ENCODE peak calls at places on chromosome 5, in six cellular contexts. T, S, U, O, A and F are unnamed samples.

GRCh38 chr5:6829150-6829784 is 116.0 kb downstream of the TENT4A start:
- DNase-seq in S (no peak), U (no peak), T (no peak), O (no peak), A (no peak), F (no peak)

GRCh38 chr5:180097163-180097894 is 25.8 kb upstream of the RNF130 start:
- DNase-seq in A (no peak), O (no peak), T (no peak), U (no peak), S (no peak), F (no peak)

GRCh38 chr5:141488591-141489478 is at the start of gene PCDHGC5:
- DNase-seq in S (no peak), A (no peak), U (peak), O (no peak), T (no peak), F (no peak)

GRCh38 chr5:172078027-172078426 is 71.6 kb upstream of the FBXW11 start:
- DNase-seq in U (no peak), T (no peak), O (no peak), A (no peak), S (no peak), F (peak)

GRCh38 chr5:159518361-159518760 is 188.1 kb upstream of the IL12B start:
- DNase-seq in A (no peak), U (peak), O (no peak), T (no peak), S (no peak), F (no peak)

GRCh38 chr5:58460727-58461286 is 921 bp upstream of the PLK2 start:
- DNase-seq in U (peak), T (peak), A (peak), O (peak), S (peak), F (peak)

GRCh38 chr5:136058031-136058971 is 29.5 kb downstream of the TGFBI start:
- DNase-seq in S (peak), A (peak), T (no peak), O (peak), U (peak), F (no peak)

GRCh38 chr5:169153405-169153804 is 147.5 kb downstream of the SLIT3 start:
- DNase-seq in S (no peak), A (peak), T (no peak), O (no peak), U (no peak), F (peak)

GRCh38 chr5:90866915-90867715 is 308.5 kb downstream of the ADGRV1 start:
- DNase-seq in A (no peak), O (no peak), S (no peak), T (no peak), U (peak), F (no peak)

GRCh38 chr5:131268758-131269370 is 5.0 kb downstream of the CDC42SE2 start:
- DNase-seq in T (no peak), O (no peak), U (peak), S (no peak), A (no peak), F (no peak)

GRCh38 chr5:31824886-31825774 is 186.2 kb downstream of the PDZD2 start:
- DNase-seq in S (peak), A (peak), T (no peak), U (peak), O (peak), F (peak)

GRCh38 chr5:128083811-128084227 is 253 bp downstream of the SLC12A2 start:
- DNase-seq in S (peak), O (no peak), T (peak), U (peak), A (peak), F (no peak)

GRCh38 chr5:144308211-144308610 is 137.5 kb downstream of the KCTD16 start:
- DNase-seq in S (no peak), T (no peak), O (no peak), U (no peak), A (no peak), F (no peak)

GRCh38 chr5:139662617-139663016 is 14.5 kb downstream of the CXXC5 start:
- DNase-seq in A (no peak), O (no peak), T (no peak), S (no peak), U (no peak), F (no peak)
- H3K4me3 ChIP-seq in A (no peak), O (no peak), T (no peak), S (no peak), U (no peak), F (no peak)

GRCh38 chr5:178590141-178590923 is at the start of gene COL23A1:
- DNase-seq in T (peak), A (no peak), S (no peak), U (peak), O (no peak), F (peak)
- TF ChIP-seq POLR2A in T (no peak), A (no peak), S (no peak), U (no peak), O (no peak), F (no peak)

GRCh38 chr5:168020522-168021294 is 270.7 kb upstream of the WWC1 start:
- DNase-seq in A (no peak), T (no peak), O (no peak), S (no peak), U (peak), F (no peak)
- TF ChIP-seq CTCF in A (no peak), T (peak), O (no peak), S (peak), U (peak), F (peak)

GRCh38 chr5:56429110-56429561 is 196.0 kb upstream of the ANKRD55 start:
- DNase-seq in U (no peak), A (no peak), S (no peak), O (no peak), T (peak), F (no peak)
- H3K4me3 ChIP-seq in U (no peak), A (no peak), S (no peak), O (no peak), T (no peak), F (no peak)

GRCh38 chr5:5765066-5765465 is 342.6 kb downstream of the ICE1 start:
- DNase-seq in U (no peak), S (no peak), O (no peak), A (no peak), T (no peak), F (no peak)

GRCh38 chr5:5772202-5772601 is 349.7 kb downstream of the ICE1 start:
- DNase-seq in A (no peak), T (no peak), U (no peak), O (no peak), S (no peak), F (no peak)

GRCh38 chr5:5770825-5771224 is 348.3 kb downstream of the ICE1 start:
- DNase-seq in A (no peak), U (no peak), S (no peak), O (no peak), T (no peak), F (no peak)

GRCh38 chr5:5767286-5767928 is 344.9 kb downstream of the ICE1 start:
- DNase-seq in U (no peak), A (no peak), T (no peak), O (no peak), S (no peak), F (peak)
- TF ChIP-seq POLR2A in U (no peak), A (no peak), T (no peak), O (no peak), S (no peak), F (no peak)

GRCh38 chr5:32916648-32917047 is 205.5 kb downstream of the NPR3 start:
- DNase-seq in A (no peak), S (peak), O (peak), U (peak), T (no peak), F (peak)
- TF ChIP-seq CTCF in A (no peak), S (peak), O (peak), U (peak), T (peak), F (peak)

DNA sequence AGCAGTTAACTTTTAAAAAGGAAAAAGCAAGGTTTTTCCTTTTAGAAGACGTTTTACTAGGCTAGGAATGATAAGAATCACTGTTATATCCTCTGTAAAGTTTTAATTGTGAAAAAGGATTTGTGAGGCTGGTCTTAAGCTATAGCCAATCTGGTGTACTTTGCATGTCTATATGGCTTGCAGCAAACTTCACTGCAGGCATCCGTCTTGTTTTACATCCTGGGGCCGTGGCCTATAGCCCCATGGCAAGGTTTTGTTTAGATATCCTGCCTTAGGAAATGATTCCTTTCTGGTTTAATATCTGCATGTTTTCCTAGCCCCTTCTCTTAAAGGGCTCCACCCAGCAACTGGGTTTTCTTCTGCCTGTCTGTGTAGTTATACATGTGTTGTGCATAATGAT is 272.8 kb downstream of the ICE1 start:
- DNase-seq in O (no peak), A (no peak), U (no peak), T (no peak), S (no peak), F (no peak)
- H3K4me3 ChIP-seq in O (no peak), A (no peak), U (no peak), T (no peak), S (no peak), F (no peak)

DNA sequence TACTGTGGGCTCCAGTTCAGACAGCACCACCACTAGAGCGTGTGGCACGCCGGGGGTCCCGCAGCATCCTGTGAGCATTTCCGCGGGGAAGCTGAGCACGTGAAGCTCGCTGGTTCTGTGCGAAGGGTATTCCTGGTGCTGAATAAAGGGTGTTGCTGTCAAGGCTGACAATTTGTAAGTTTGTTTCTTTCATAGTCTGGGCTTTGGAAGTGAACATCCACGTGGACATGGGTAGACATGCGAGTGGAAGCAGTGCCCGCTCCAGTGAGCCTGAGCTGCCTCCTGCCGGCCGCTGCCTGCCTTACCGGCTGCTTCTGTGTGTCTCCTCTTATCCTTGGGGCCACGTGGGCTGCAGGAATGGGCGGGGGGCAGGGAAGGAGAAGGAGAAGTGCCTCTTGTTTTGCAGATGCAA is 14.7 kb downstream of the NDUFS6 start:
- DNase-seq in A (no peak), S (no peak), O (no peak), T (no peak), U (no peak), F (peak)
- TF ChIP-seq POLR2A in A (no peak), S (no peak), O (no peak), T (no peak), U (no peak), F (no peak)